ENCODE peak calls at places on chromosomes 6 and 20, in eight cellular contexts. O is glutamatergic neuron, A is cardiac muscle cell, F is esophagus squamous epithelium, R is GM13977, C is breast epithelium, Z is Caco-2, M is ascending aorta. K is an unnamed sample.

GRCh38 chr20:2930538-2930937 is 57.3 kb downstream of the PTPRA start:
- DNase-seq in O (no peak), A (no peak), F (no peak), R (no peak), C (no peak), Z (no peak), M (no peak), K (no peak)

GRCh38 chr20:62388839-62389600 is 2.1 kb downstream of the RPS21 start:
- DNase-seq in O (no peak), A (no peak), F (no peak), R (no peak), C (no peak), Z (no peak), M (no peak), K (no peak)

GRCh38 chr6:27667651-27668441 is 194.9 kb upstream of the ZNF184 start:
- DNase-seq in O (no peak), A (peak; percentile 26), F (no peak), R (no peak), C (no peak), Z (no peak), M (no peak), K (no peak)

GRCh38 chr6:31075528-31075927 is 36.8 kb downstream of the C6orf15 start:
- DNase-seq in O (no peak), A (no peak), F (no peak), R (no peak), C (no peak), Z (no peak), M (no peak), K (no peak)

GRCh38 chr6:111555041-111555440 is 50.6 kb downstream of the TRAF3IP2 start:
- DNase-seq in O (no peak), A (no peak), F (no peak), R (no peak), C (no peak), Z (no peak), M (peak; percentile 67), K (no peak)

GRCh38 chr6:166591961-166592520 is 5.6 kb upstream of the RAMACL start:
- DNase-seq in O (no peak), A (no peak), F (no peak), R (no peak), C (no peak), Z (no peak), M (no peak), K (no peak)

GRCh38 chr20:1848378-1848777 is 46.8 kb upstream of the SIRPA start:
- DNase-seq in O (no peak), A (no peak), F (no peak), R (no peak), C (no peak), Z (peak; percentile 65), M (no peak), K (no peak)

GRCh38 chr6:156832166-156832743 is 55.1 kb downstream of the ARID1B start:
- DNase-seq in O (peak; percentile 48), A (no peak), F (no peak), R (no peak), C (no peak), Z (no peak), M (no peak), K (no peak)

GRCh38 chr6:41704656-41705328 is 30.6 kb downstream of the TFEB start:
- DNase-seq in O (no peak), A (no peak), F (no peak), R (no peak), C (no peak), Z (no peak), M (no peak), K (no peak)

GRCh38 chr6:143940011-143940597 is 68.0 kb downstream of the PLAGL1 start:
- DNase-seq in O (peak; percentile 50), A (peak; percentile 59), F (no peak), R (peak; percentile 80), C (no peak), Z (peak; percentile 76), M (no peak), K (no peak)

GRCh38 chr6:26065952-26066380 is 21.3 kb upstream of the HFE start:
- DNase-seq in O (peak; percentile 33), A (peak; percentile 76), F (no peak), R (peak; percentile 74), C (no peak), Z (peak; percentile 83), M (peak; percentile 78), K (peak; percentile 81)

GRCh38 chr6:141957271-141957670 is 175.5 kb upstream of the GJE1 start:
- DNase-seq in O (no peak), A (no peak), F (no peak), R (no peak), C (no peak), Z (no peak), M (no peak), K (no peak)

GRCh38 chr20:59813126-59813947 is 120.1 kb downstream of the SYCP2 start:
- DNase-seq in O (no peak), A (no peak), F (no peak), R (no peak), C (peak; percentile 20), Z (no peak), M (no peak), K (no peak)

GRCh38 chr20:46900068-46900467 is 5.4 kb downstream of the EYA2 start:
- DNase-seq in O (no peak), A (no peak), F (no peak), R (no peak), C (no peak), Z (no peak), M (no peak), K (no peak)

GRCh38 chr6:105733556-105734162 is 330.8 kb upstream of the PREP start:
- DNase-seq in O (no peak), A (peak; percentile 8), F (no peak), R (no peak), C (no peak), Z (no peak), M (no peak), K (no peak)

GRCh38 chr20:57195023-57195758 is 71.2 kb downstream of the BMP7 start:
- DNase-seq in O (no peak), A (no peak), F (no peak), R (no peak), C (no peak), Z (no peak), M (no peak), K (no peak)

GRCh38 chr6:47251396-47251795 is 58.3 kb downstream of the TNFRSF21 start:
- DNase-seq in O (no peak), A (no peak), F (no peak), R (no peak), C (no peak), Z (no peak), M (no peak), K (no peak)

GRCh38 chr6:90105766-90106165 is 190.9 kb downstream of the BACH2 start:
- DNase-seq in O (no peak), A (no peak), F (no peak), R (no peak), C (no peak), Z (no peak), M (no peak), K (no peak)

GRCh38 chr6:90109141-90109540 is 187.5 kb downstream of the BACH2 start:
- DNase-seq in O (no peak), A (no peak), F (no peak), R (no peak), C (no peak), Z (no peak), M (no peak), K (no peak)

GRCh38 chr6:90103056-90103793 is 193.4 kb downstream of the BACH2 start:
- DNase-seq in O (no peak), A (no peak), F (no peak), R (no peak), C (no peak), Z (no peak), M (no peak), K (no peak)

GRCh38 chr6:90107721-90108364 is 188.8 kb downstream of the BACH2 start:
- DNase-seq in O (no peak), A (no peak), F (no peak), R (no peak), C (no peak), Z (no peak), M (no peak), K (no peak)

DNA sequence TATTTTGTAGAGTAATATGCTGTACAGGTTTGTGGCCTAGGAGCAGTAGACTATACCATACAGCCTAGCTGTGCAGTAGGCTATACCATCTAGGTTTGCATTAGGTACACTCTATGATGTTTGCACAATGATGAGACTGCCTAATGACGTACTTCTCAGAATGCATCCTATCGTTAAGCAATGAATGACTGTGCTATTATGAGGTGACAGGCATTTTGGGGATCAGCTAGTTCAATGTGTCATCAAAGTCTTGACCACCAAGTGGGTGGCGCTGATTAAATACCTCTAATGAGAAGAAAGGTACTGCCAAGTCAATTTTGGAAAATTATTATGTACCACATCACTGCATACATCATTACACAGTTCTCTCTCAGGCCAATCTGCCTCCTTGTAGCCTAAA is 190.2 kb downstream of the BACH2 start:
- DNase-seq in O (no peak), A (no peak), F (no peak), R (no peak), C (no peak), Z (no peak), M (no peak), K (no peak)
- TF ChIP-seq CTCF in O (no peak), A (no peak), F (no peak), R (no peak), C (no peak), Z (no peak), M (no peak), K (no peak)

GRCh38 chr20:13221673-13222318 is 722 bp downstream of the ISM1 start:
- DNase-seq in O (peak; percentile 82), A (peak; percentile 83), F (no peak), R (peak; percentile 84), C (no peak), Z (peak; percentile 77), M (peak; percentile 77), K (no peak)
- TF ChIP-seq CTCF in O (no peak), A (no peak), F (no peak), R (no peak), C (no peak), Z (no peak), M (no peak), K (no peak)

DNA sequence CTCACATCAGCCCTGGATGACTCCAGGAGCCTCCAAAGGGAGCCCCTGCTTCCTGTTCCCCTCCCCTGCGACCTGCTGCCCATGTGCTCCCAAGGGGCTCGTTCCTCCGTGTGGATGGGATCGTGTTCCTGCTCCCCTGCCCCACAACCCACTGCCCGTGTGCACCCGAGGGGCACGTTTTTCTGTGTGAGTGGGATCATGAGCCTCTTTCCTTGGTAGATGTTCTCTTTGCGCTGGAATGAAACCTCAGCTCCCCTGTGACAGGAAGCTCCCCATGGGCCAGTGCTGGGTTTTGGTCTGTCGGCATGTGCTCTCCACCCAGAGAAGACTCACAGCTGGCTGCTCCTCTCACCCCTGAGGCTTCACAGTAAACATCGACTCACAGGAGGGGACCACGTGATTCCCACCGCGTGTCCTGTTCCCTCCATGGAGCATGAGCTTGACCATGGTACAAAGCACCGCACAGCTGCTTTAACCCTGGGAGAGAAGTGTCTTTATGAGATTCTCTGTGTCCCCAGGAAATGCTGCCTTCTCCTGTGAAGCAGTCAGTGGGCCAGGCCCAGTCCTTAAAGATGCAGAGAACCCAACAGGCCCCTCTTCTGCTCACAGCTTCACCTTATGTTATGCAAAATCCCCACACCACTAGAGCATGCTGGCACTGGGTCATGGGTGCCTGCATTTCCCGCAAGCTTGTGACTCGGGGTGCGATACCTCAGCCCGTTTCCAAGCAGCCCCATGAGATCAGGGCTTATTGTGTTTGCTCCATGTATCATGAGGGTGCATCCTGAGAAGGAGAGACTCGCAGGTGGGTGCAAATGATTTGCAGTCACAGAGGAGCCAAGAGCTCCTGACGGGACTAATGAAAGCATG is 215.1 kb downstream of the ERMARD start:
- DNase-seq in O (no peak), A (no peak), F (no peak), R (no peak), C (no peak), Z (no peak), M (no peak), K (peak; percentile 54)
- TF ChIP-seq CTCF in O (no peak), A (no peak), F (no peak), R (no peak), C (no peak), Z (no peak), M (no peak), K (no peak)

GRCh38 chr20:35541783-35542662 is at the start of gene ERGIC3:
- DNase-seq in O (peak; percentile 99), A (peak; percentile 99), F (peak; percentile 84), R (peak; percentile 96), C (peak; percentile 97), Z (peak; percentile 100), M (peak; percentile 98), K (peak; percentile 96)
- TF ChIP-seq CTCF in O (peak; percentile 39), A (no peak), F (no peak), R (no peak), C (no peak), Z (no peak), M (peak; percentile 7), K (peak; percentile 47)